ENCODE peak calls at places on chromosomes 11 and 22, in ten cellular contexts. E is heart left ventricle, X is BJ, P is dorsolateral prefrontal cortex, L is ovary, J is IMR-90, H is left ventricle myocardium inferior, Y is transverse colon, Q is prostate gland, G is SK-N-SH. C is an unnamed sample.

GRCh38 chr22:18955696-18956095 is 19.6 kb upstream of the PRODH start:
- DNase-seq in E (no peak), X (no peak), P (no peak), L (no peak), J (no peak), H (no peak), Y (no peak), Q (no peak), G (no peak), C (no peak)

GRCh38 chr11:106197438-106197837 is 120.0 kb downstream of the AASDHPPT start:
- DNase-seq in E (no peak), X (no peak), P (no peak), L (no peak), J (no peak), H (no peak), Y (no peak), Q (no peak), G (no peak), C (no peak)

GRCh38 chr11:61059260-61059752 is 43.0 kb upstream of the CD5 start:
- DNase-seq in E (no peak), X (no peak), P (no peak), L (no peak), J (no peak), H (no peak), Y (no peak), Q (no peak), G (no peak), C (no peak)

GRCh38 chr11:2309251-2310072 is 7.6 kb downstream of the TSPAN32 start:
- DNase-seq in E (no peak), X (no peak), P (no peak), L (peak; percentile 31), J (no peak), H (no peak), Y (no peak), Q (no peak), G (no peak), C (no peak)

GRCh38 chr22:26781591-26781990 is 124.2 kb downstream of the MIAT start:
- DNase-seq in E (no peak), X (no peak), P (no peak), L (no peak), J (no peak), H (no peak), Y (no peak), Q (no peak), G (peak; percentile 62), C (no peak)

GRCh38 chr11:7688238-7688826 is 15.0 kb upstream of the CYB5R2 start:
- DNase-seq in E (no peak), X (no peak), P (no peak), L (no peak), J (peak; percentile 31), H (no peak), Y (no peak), Q (no peak), G (peak; percentile 52), C (no peak)

GRCh38 chr11:118282635-118283310 is 18.7 kb upstream of the MPZL2 start:
- DNase-seq in E (no peak), X (no peak), P (no peak), L (no peak), J (no peak), H (no peak), Y (no peak), Q (no peak), G (no peak), C (no peak)

GRCh38 chr11:130223291-130223971 is 63.8 kb downstream of the ST14 start:
- DNase-seq in E (no peak), X (no peak), P (peak; percentile 75), L (no peak), J (no peak), H (no peak), Y (no peak), Q (no peak), G (no peak), C (no peak)

GRCh38 chr22:38172016-38172431 is 9.6 kb downstream of the PLA2G6 start:
- DNase-seq in E (no peak), X (no peak), P (no peak), L (no peak), J (peak; percentile 51), H (no peak), Y (no peak), Q (no peak), G (no peak), C (no peak)

GRCh38 chr11:37110383-37110782 is 512.3 kb upstream of the RAG2 start:
- DNase-seq in E (no peak), X (no peak), P (no peak), L (no peak), J (no peak), H (no peak), Y (no peak), Q (no peak), G (no peak), C (no peak)

GRCh38 chr11:42054351-42054750 is 594.9 kb upstream of the LRRC4C start:
- DNase-seq in E (no peak), X (no peak), P (no peak), L (no peak), J (no peak), H (no peak), Y (no peak), Q (no peak), G (no peak), C (no peak)

GRCh38 chr22:31728857-31729256 is 21.1 kb downstream of the PRR14L start:
- DNase-seq in E (no peak), X (no peak), P (no peak), L (no peak), J (no peak), H (no peak), Y (no peak), Q (no peak), G (no peak), C (no peak)

GRCh38 chr11:78290293-78291176 is 101.8 kb downstream of the USP35 start:
- DNase-seq in E (no peak), X (peak; percentile 31), P (no peak), L (no peak), J (peak; percentile 58), H (no peak), Y (no peak), Q (no peak), G (no peak), C (no peak)

GRCh38 chr22:40027191-40028097 is 32.7 kb downstream of the FAM83F start:
- DNase-seq in E (no peak), X (no peak), P (no peak), L (no peak), J (no peak), H (no peak), Y (no peak), Q (no peak), G (no peak), C (no peak)

GRCh38 chr22:46991666-46992065 is 229.2 kb downstream of the TBC1D22A start:
- DNase-seq in E (no peak), X (no peak), P (no peak), L (no peak), J (no peak), H (no peak), Y (no peak), Q (no peak), G (no peak), C (no peak)

GRCh38 chr22:46992121-46992731 is 229.8 kb downstream of the TBC1D22A start:
- DNase-seq in E (no peak), X (no peak), P (no peak), L (no peak), J (no peak), H (no peak), Y (no peak), Q (no peak), G (no peak), C (no peak)

GRCh38 chr22:46993626-46994025 is 231.2 kb downstream of the TBC1D22A start:
- DNase-seq in E (no peak), X (no peak), P (no peak), L (peak; percentile 69), J (no peak), H (no peak), Y (no peak), Q (peak; percentile 31), G (no peak), C (no peak)

GRCh38 chr22:46994265-46994664 is 231.8 kb downstream of the TBC1D22A start:
- DNase-seq in E (no peak), X (no peak), P (no peak), L (no peak), J (no peak), H (no peak), Y (no peak), Q (no peak), G (no peak), C (no peak)

DNA sequence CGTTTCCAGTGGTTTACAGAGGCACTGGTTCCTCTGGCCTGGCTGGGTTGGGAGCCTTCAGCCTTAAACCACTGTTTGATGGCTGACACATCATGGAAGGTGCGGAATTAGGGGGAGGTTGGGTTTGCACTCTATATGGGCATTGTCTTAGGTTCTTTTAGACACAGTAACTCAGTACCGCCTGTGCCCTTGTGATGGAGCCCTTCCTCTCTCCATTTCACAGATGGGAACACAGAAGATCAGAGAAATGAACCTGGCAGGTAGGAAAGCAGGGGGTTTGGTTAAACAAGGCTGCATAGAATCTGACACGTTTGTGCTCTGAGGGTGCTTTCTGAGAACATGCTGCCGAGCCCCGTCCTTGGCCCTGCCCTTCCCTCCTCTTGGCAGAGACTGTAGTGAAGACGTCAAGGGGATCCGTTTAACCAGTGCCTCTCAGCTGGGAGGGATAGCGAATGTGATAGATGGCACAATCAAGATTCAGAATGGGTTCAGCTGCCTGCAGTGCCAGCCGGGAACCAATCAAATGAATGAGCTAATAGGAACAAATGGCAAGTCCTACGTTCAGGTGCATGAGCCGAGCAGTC is 228.6 kb downstream of the TBC1D22A start:
- DNase-seq in E (no peak), X (no peak), P (no peak), L (no peak), J (no peak), H (no peak), Y (no peak), Q (no peak), G (no peak), C (no peak)
- H3K27me3 ChIP-seq in E (no peaks in the 10 kb centered on the region), X (no peaks in the 10 kb centered on the region), P (no peaks in the 10 kb centered on the region), L (no peaks in the 10 kb centered on the region), J (no peaks in the 10 kb centered on the region), H (no peaks in the 10 kb centered on the region), Y (no peaks in the 10 kb centered on the region), Q (no peaks in the 10 kb centered on the region), G (no peaks in the 10 kb centered on the region), C (no peaks in the 10 kb centered on the region)

GRCh38 chr22:43481528-43482309 is 69.9 kb downstream of the MPPED1 start:
- DNase-seq in E (no peak), X (no peak), P (no peak), L (no peak), J (no peak), H (no peak), Y (no peak), Q (no peak), G (no peak), C (no peak)
- TF ChIP-seq CTCF in E (no peak), X (no peak), P (no peak), L (peak; percentile 12), J (no peak), H (no peak), Y (no peak), Q (peak; percentile 43), G (no peak), C (peak; percentile 39)

GRCh38 chr22:22919041-22919440 is 31.4 kb downstream of the IGLL5 start:
- DNase-seq in E (no peak), X (no peak), P (no peak), L (no peak), J (no peak), H (no peak), Y (no peak), Q (no peak), G (no peak), C (no peak)
- H3K27me3 ChIP-seq in E (no peaks in the 10 kb centered on the region), X (no peaks in the 10 kb centered on the region), P (no peaks in the 10 kb centered on the region), L (no peaks in the 10 kb centered on the region), J (peaks cover 12% of the 10 kb centered on the region), H (peaks cover 38% of the 10 kb centered on the region), Y (no peaks in the 10 kb centered on the region), Q (no peaks in the 10 kb centered on the region), G (peaks cover 7% of the 10 kb centered on the region), C (no peaks in the 10 kb centered on the region)

GRCh38 chr11:22426915-22427314 is 88.7 kb downstream of the SLC17A6 start:
- DNase-seq in E (no peak), X (no peak), P (no peak), L (no peak), J (peak; percentile 7), H (no peak), Y (no peak), Q (no peak), G (no peak), C (no peak)
- TF ChIP-seq CTCF in E (no peak), X (no peak), P (no peak), L (no peak), J (peak; percentile 45), H (peak; percentile 29), Y (no peak), Q (peak; percentile 17), G (peak; percentile 43), C (no peak)

C was measured in GM06990.